ENCODE peak calls at places on chromosomes 1 and 21, in seven cellular contexts. One of them, this sample, is unnamed.

GRCh38 chr1:209791920-209792319 is 7.6 kb upstream of the C1orf74 start:
- DNase-seq in heart left ventricle: no peak
- DNase-seq in neural progenitor cell: no peak
- DNase-seq in Calu3: peak
- DNase-seq in GM20000: no peak
- DNase-seq in activated B cell treated with CpG ODN at 0.5 μM for 24 hours: no peak
- DNase-seq in adrenal gland: no peak
- DNase-seq in this sample: no peak

GRCh38 chr1:174974711-174975111 is 25.0 kb upstream of the CACYBP start:
- DNase-seq in heart left ventricle: peak
- DNase-seq in neural progenitor cell: no peak
- DNase-seq in Calu3: no peak
- DNase-seq in GM20000: no peak
- DNase-seq in activated B cell treated with CpG ODN at 0.5 μM for 24 hours: no peak
- DNase-seq in adrenal gland: no peak
- DNase-seq in this sample: no peak

GRCh38 chr1:39925727-39926342 is 24.1 kb upstream of the MYCL start:
- DNase-seq in heart left ventricle: no peak
- DNase-seq in neural progenitor cell: no peak
- DNase-seq in Calu3: no peak
- DNase-seq in GM20000: no peak
- DNase-seq in activated B cell treated with CpG ODN at 0.5 μM for 24 hours: no peak
- DNase-seq in adrenal gland: no peak
- DNase-seq in this sample: no peak

GRCh38 chr1:232221790-232222499 is 408.0 kb downstream of the SIPA1L2 start:
- DNase-seq in heart left ventricle: no peak
- DNase-seq in neural progenitor cell: no peak
- DNase-seq in Calu3: no peak
- DNase-seq in GM20000: no peak
- DNase-seq in activated B cell treated with CpG ODN at 0.5 μM for 24 hours: no peak
- DNase-seq in adrenal gland: no peak
- DNase-seq in this sample: no peak

GRCh38 chr1:27509127-27510080 is 19.4 kb upstream of the WASF2 start:
- DNase-seq in heart left ventricle: no peak
- DNase-seq in neural progenitor cell: no peak
- DNase-seq in Calu3: no peak
- DNase-seq in GM20000: no peak
- DNase-seq in activated B cell treated with CpG ODN at 0.5 μM for 24 hours: no peak
- DNase-seq in adrenal gland: no peak
- DNase-seq in this sample: no peak

GRCh38 chr1:29835486-29836273 is 599.4 kb downstream of the PTPRU start:
- DNase-seq in heart left ventricle: no peak
- DNase-seq in neural progenitor cell: no peak
- DNase-seq in Calu3: no peak
- DNase-seq in GM20000: no peak
- DNase-seq in activated B cell treated with CpG ODN at 0.5 μM for 24 hours: no peak
- DNase-seq in adrenal gland: no peak
- DNase-seq in this sample: no peak

GRCh38 chr1:53526451-53527101 is 67.4 kb downstream of the DMRTB1 start:
- DNase-seq in heart left ventricle: peak
- DNase-seq in neural progenitor cell: peak
- DNase-seq in Calu3: no peak
- DNase-seq in GM20000: no peak
- DNase-seq in activated B cell treated with CpG ODN at 0.5 μM for 24 hours: no peak
- DNase-seq in adrenal gland: no peak
- DNase-seq in this sample: peak

GRCh38 chr1:118136511-118136937 is 48.5 kb downstream of the SPAG17 start:
- DNase-seq in heart left ventricle: no peak
- DNase-seq in neural progenitor cell: no peak
- DNase-seq in Calu3: peak
- DNase-seq in GM20000: peak
- DNase-seq in activated B cell treated with CpG ODN at 0.5 μM for 24 hours: no peak
- DNase-seq in adrenal gland: no peak
- DNase-seq in this sample: no peak

GRCh38 chr1:44819594-44820327 is 11.4 kb downstream of the BTBD19 start:
- DNase-seq in heart left ventricle: peak
- DNase-seq in neural progenitor cell: peak
- DNase-seq in Calu3: peak
- DNase-seq in GM20000: peak
- DNase-seq in activated B cell treated with CpG ODN at 0.5 μM for 24 hours: peak
- DNase-seq in adrenal gland: peak
- DNase-seq in this sample: no peak

GRCh38 chr1:24555591-24556413 is at the start of gene NCMAP:
- DNase-seq in heart left ventricle: no peak
- DNase-seq in neural progenitor cell: peak
- DNase-seq in Calu3: peak
- DNase-seq in GM20000: no peak
- DNase-seq in activated B cell treated with CpG ODN at 0.5 μM for 24 hours: peak
- DNase-seq in adrenal gland: no peak
- DNase-seq in this sample: peak

GRCh38 chr1:158818991-158819405 is 12.2 kb upstream of the MNDA start:
- DNase-seq in heart left ventricle: no peak
- DNase-seq in neural progenitor cell: no peak
- DNase-seq in Calu3: no peak
- DNase-seq in GM20000: no peak
- DNase-seq in activated B cell treated with CpG ODN at 0.5 μM for 24 hours: no peak
- DNase-seq in adrenal gland: no peak
- DNase-seq in this sample: no peak

GRCh38 chr1:200963076-200963475 is 60.4 kb downstream of the KIF21B start:
- DNase-seq in heart left ventricle: no peak
- DNase-seq in neural progenitor cell: no peak
- DNase-seq in Calu3: no peak
- DNase-seq in GM20000: no peak
- DNase-seq in activated B cell treated with CpG ODN at 0.5 μM for 24 hours: no peak
- DNase-seq in adrenal gland: no peak
- DNase-seq in this sample: no peak

GRCh38 chr1:92653605-92654381 is 131.1 kb downstream of the EVI5 start:
- DNase-seq in heart left ventricle: no peak
- DNase-seq in neural progenitor cell: no peak
- DNase-seq in Calu3: no peak
- DNase-seq in GM20000: no peak
- DNase-seq in activated B cell treated with CpG ODN at 0.5 μM for 24 hours: no peak
- DNase-seq in adrenal gland: no peak
- DNase-seq in this sample: no peak

GRCh38 chr1:29406814-29407213 is 170.5 kb downstream of the PTPRU start:
- DNase-seq in heart left ventricle: no peak
- DNase-seq in neural progenitor cell: no peak
- DNase-seq in Calu3: no peak
- DNase-seq in GM20000: no peak
- DNase-seq in activated B cell treated with CpG ODN at 0.5 μM for 24 hours: no peak
- DNase-seq in adrenal gland: no peak
- DNase-seq in this sample: peak

GRCh38 chr1:1955651-1956094 is 36.6 kb upstream of the TMEM52 start:
- DNase-seq in heart left ventricle: no peak
- DNase-seq in neural progenitor cell: no peak
- DNase-seq in Calu3: no peak
- DNase-seq in GM20000: no peak
- DNase-seq in activated B cell treated with CpG ODN at 0.5 μM for 24 hours: no peak
- DNase-seq in adrenal gland: no peak
- DNase-seq in this sample: no peak

GRCh38 chr1:155002479-155003226 is at the start of gene ZBTB7B:
- DNase-seq in heart left ventricle: peak
- DNase-seq in neural progenitor cell: peak
- DNase-seq in Calu3: peak
- DNase-seq in GM20000: peak
- DNase-seq in activated B cell treated with CpG ODN at 0.5 μM for 24 hours: no peak
- DNase-seq in adrenal gland: peak
- DNase-seq in this sample: no peak

GRCh38 chr1:162984699-162985098 is 84.5 kb upstream of the RGS4 start:
- DNase-seq in heart left ventricle: no peak
- DNase-seq in neural progenitor cell: no peak
- DNase-seq in Calu3: no peak
- DNase-seq in GM20000: no peak
- DNase-seq in activated B cell treated with CpG ODN at 0.5 μM for 24 hours: no peak
- DNase-seq in adrenal gland: no peak
- DNase-seq in this sample: no peak

GRCh38 chr21:46111857-46112730 is 14.2 kb downstream of the COL6A2 start:
- DNase-seq in heart left ventricle: peak
- DNase-seq in neural progenitor cell: no peak
- DNase-seq in Calu3: no peak
- DNase-seq in GM20000: no peak
- DNase-seq in activated B cell treated with CpG ODN at 0.5 μM for 24 hours: peak
- DNase-seq in adrenal gland: peak
- DNase-seq in this sample: peak

GRCh38 chr1:193540511-193540910 is 354.1 kb upstream of the B3GALT2 start:
- DNase-seq in heart left ventricle: no peak
- DNase-seq in neural progenitor cell: no peak
- DNase-seq in Calu3: no peak
- DNase-seq in GM20000: no peak
- DNase-seq in activated B cell treated with CpG ODN at 0.5 μM for 24 hours: no peak
- DNase-seq in adrenal gland: no peak
- DNase-seq in this sample: no peak

GRCh38 chr1:108597041-108597440 is 37.1 kb downstream of the EEIG2 start:
- DNase-seq in heart left ventricle: no peak
- DNase-seq in neural progenitor cell: no peak
- DNase-seq in Calu3: no peak
- DNase-seq in GM20000: no peak
- DNase-seq in activated B cell treated with CpG ODN at 0.5 μM for 24 hours: no peak
- DNase-seq in adrenal gland: no peak
- DNase-seq in this sample: no peak

GRCh38 chr1:187680823-187681222 is 852.1 kb downstream of the PLA2G4A start:
- DNase-seq in heart left ventricle: no peak
- DNase-seq in neural progenitor cell: no peak
- DNase-seq in Calu3: no peak
- DNase-seq in GM20000: no peak
- DNase-seq in activated B cell treated with CpG ODN at 0.5 μM for 24 hours: no peak
- DNase-seq in adrenal gland: no peak
- DNase-seq in this sample: no peak

GRCh38 chr1:231803353-231803752 is 176.8 kb downstream of the DISC1 start:
- DNase-seq in heart left ventricle: no peak
- DNase-seq in neural progenitor cell: no peak
- DNase-seq in Calu3: no peak
- DNase-seq in GM20000: no peak
- DNase-seq in activated B cell treated with CpG ODN at 0.5 μM for 24 hours: no peak
- DNase-seq in adrenal gland: peak
- DNase-seq in this sample: no peak

GRCh38 chr1:88730132-88730675 is 46.1 kb downstream of the PKN2 start:
- DNase-seq in heart left ventricle: no peak
- DNase-seq in neural progenitor cell: no peak
- DNase-seq in Calu3: no peak
- DNase-seq in GM20000: no peak
- DNase-seq in activated B cell treated with CpG ODN at 0.5 μM for 24 hours: no peak
- DNase-seq in adrenal gland: no peak
- DNase-seq in this sample: no peak

GRCh38 chr21:15211491-15212133 is 146.8 kb upstream of the NRIP1 start:
- DNase-seq in heart left ventricle: no peak
- DNase-seq in neural progenitor cell: no peak
- DNase-seq in Calu3: no peak
- DNase-seq in GM20000: no peak
- DNase-seq in activated B cell treated with CpG ODN at 0.5 μM for 24 hours: no peak
- DNase-seq in adrenal gland: no peak
- DNase-seq in this sample: no peak
- TF ChIP-seq CTCF in heart left ventricle: no peak
- TF ChIP-seq CTCF in neural progenitor cell: no peak
- TF ChIP-seq CTCF in Calu3: no peak
- TF ChIP-seq CTCF in GM20000: no peak
- TF ChIP-seq CTCF in activated B cell treated with CpG ODN at 0.5 μM for 24 hours: no peak
- TF ChIP-seq CTCF in adrenal gland: no peak
- TF ChIP-seq CTCF in this sample: no peak

DNA sequence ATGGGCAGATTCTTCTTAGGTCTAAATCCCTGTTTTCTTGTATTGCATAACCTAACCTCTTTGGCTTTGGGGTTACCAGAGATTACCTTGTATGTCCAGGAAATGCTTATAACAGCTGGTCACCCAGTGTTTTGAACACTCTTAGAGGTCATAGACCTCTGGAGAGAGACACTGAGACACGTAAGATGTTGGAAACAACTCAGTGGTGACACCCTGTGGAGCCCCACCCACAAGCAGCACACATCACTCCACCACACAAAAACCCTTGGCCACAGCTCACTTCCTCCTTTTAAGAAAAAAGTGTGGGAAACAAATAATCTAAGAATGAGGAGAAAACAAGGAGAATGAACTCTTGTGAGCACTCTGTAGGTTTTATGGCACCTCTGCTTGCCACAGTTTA is 26.3 kb upstream of the CYP4B1 start:
- DNase-seq in heart left ventricle: no peak
- DNase-seq in neural progenitor cell: no peak
- DNase-seq in Calu3: no peak
- DNase-seq in GM20000: no peak
- DNase-seq in activated B cell treated with CpG ODN at 0.5 μM for 24 hours: no peak
- DNase-seq in adrenal gland: no peak
- DNase-seq in this sample: no peak
- TF ChIP-seq CTCF in heart left ventricle: no peak
- TF ChIP-seq CTCF in neural progenitor cell: no peak
- TF ChIP-seq CTCF in Calu3: no peak
- TF ChIP-seq CTCF in GM20000: no peak
- TF ChIP-seq CTCF in activated B cell treated with CpG ODN at 0.5 μM for 24 hours: no peak
- TF ChIP-seq CTCF in adrenal gland: no peak
- TF ChIP-seq CTCF in this sample: no peak

DNA sequence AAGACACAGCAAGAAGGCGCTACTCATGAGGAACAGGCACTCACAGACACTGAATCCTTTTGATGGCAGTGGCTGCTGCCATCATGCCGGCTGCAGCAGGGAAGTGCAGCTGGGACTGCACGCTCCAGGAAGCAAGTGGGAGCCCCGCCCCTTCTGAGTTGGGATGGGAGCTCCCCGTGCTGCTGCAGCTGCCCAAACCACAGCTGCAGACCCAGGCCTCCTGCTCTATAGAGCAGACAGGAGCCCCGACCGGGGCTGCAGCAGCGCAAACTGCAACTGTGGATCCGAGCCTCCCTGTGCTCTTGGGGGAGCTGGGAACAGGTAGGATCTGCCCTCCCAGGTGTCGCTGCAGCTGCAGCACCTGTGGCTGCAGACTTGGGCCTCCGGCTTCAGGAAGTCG is 65.2 kb upstream of the MARK1 start:
- DNase-seq in heart left ventricle: no peak
- DNase-seq in neural progenitor cell: peak
- DNase-seq in Calu3: peak
- DNase-seq in GM20000: no peak
- DNase-seq in activated B cell treated with CpG ODN at 0.5 μM for 24 hours: no peak
- DNase-seq in adrenal gland: no peak
- DNase-seq in this sample: no peak
- TF ChIP-seq CTCF in heart left ventricle: no peak
- TF ChIP-seq CTCF in neural progenitor cell: no peak
- TF ChIP-seq CTCF in Calu3: no peak
- TF ChIP-seq CTCF in GM20000: no peak
- TF ChIP-seq CTCF in activated B cell treated with CpG ODN at 0.5 μM for 24 hours: no peak
- TF ChIP-seq CTCF in adrenal gland: no peak
- TF ChIP-seq CTCF in this sample: no peak

GRCh38 chr1:202659974-202660373 is 50.3 kb downstream of the SYT2 start:
- DNase-seq in heart left ventricle: no peak
- DNase-seq in neural progenitor cell: no peak
- DNase-seq in Calu3: no peak
- DNase-seq in GM20000: no peak
- DNase-seq in activated B cell treated with CpG ODN at 0.5 μM for 24 hours: no peak
- DNase-seq in adrenal gland: no peak
- DNase-seq in this sample: no peak

GRCh38 chr1:202663141-202663540 is 47.1 kb downstream of the SYT2 start:
- DNase-seq in heart left ventricle: no peak
- DNase-seq in neural progenitor cell: no peak
- DNase-seq in Calu3: no peak
- DNase-seq in GM20000: no peak
- DNase-seq in activated B cell treated with CpG ODN at 0.5 μM for 24 hours: no peak
- DNase-seq in adrenal gland: no peak
- DNase-seq in this sample: no peak

GRCh38 chr1:202659541-202659940 is 50.7 kb downstream of the SYT2 start:
- DNase-seq in heart left ventricle: no peak
- DNase-seq in neural progenitor cell: no peak
- DNase-seq in Calu3: no peak
- DNase-seq in GM20000: no peak
- DNase-seq in activated B cell treated with CpG ODN at 0.5 μM for 24 hours: no peak
- DNase-seq in adrenal gland: no peak
- DNase-seq in this sample: no peak

GRCh38 chr1:202662081-202662480 is 48.2 kb downstream of the SYT2 start:
- DNase-seq in heart left ventricle: no peak
- DNase-seq in neural progenitor cell: no peak
- DNase-seq in Calu3: no peak
- DNase-seq in GM20000: no peak
- DNase-seq in activated B cell treated with CpG ODN at 0.5 μM for 24 hours: no peak
- DNase-seq in adrenal gland: no peak
- DNase-seq in this sample: no peak

GRCh38 chr1:202661136-202661845 is 49.0 kb downstream of the SYT2 start:
- DNase-seq in heart left ventricle: no peak
- DNase-seq in neural progenitor cell: no peak
- DNase-seq in Calu3: peak
- DNase-seq in GM20000: no peak
- DNase-seq in activated B cell treated with CpG ODN at 0.5 μM for 24 hours: no peak
- DNase-seq in adrenal gland: no peak
- DNase-seq in this sample: no peak
- TF ChIP-seq CTCF in heart left ventricle: peak
- TF ChIP-seq CTCF in neural progenitor cell: peak
- TF ChIP-seq CTCF in Calu3: peak
- TF ChIP-seq CTCF in GM20000: no peak
- TF ChIP-seq CTCF in activated B cell treated with CpG ODN at 0.5 μM for 24 hours: no peak
- TF ChIP-seq CTCF in adrenal gland: no peak
- TF ChIP-seq CTCF in this sample: no peak